ENCODE peak calls at places on chromosome X, in five cellular contexts. R is cardiac muscle cell, C is mammary epithelial cell, J is H9, G is lower lobe of right lung. L is an unnamed sample.

GRCh38 chrX:135490979-135491514 is 29.4 kb upstream of the INTS6L start:
- DNase-seq in R (no peak), C (no peak), J (no peak), G (no peak), L (no peak)

GRCh38 chrX:153387345-153387744 is 13.8 kb downstream of the PNMA6E start:
- DNase-seq in R (no peak), C (no peak), J (peak; percentile 14), G (no peak), L (no peak)

GRCh38 chrX:153924149-153924861 is 1.8 kb downstream of the ARHGAP4 start:
- DNase-seq in R (peak; percentile 64), C (peak; percentile 10), J (no peak), G (no peak), L (no peak)

GRCh38 chrX:19342331-19342906 is 1.3 kb upstream of the PDHA1 start:
- DNase-seq in R (peak; percentile 10), C (no peak), J (no peak), G (no peak), L (no peak)

GRCh38 chrX:13432776-13433605 is 113.1 kb upstream of the ATXN3L start:
- DNase-seq in R (peak; percentile 38), C (no peak), J (no peak), G (no peak), L (no peak)

GRCh38 chrX:14916017-14916674 is 42.9 kb downstream of the MOSPD2 start:
- DNase-seq in R (peak; percentile 56), C (peak; percentile 62), J (no peak), G (no peak), L (no peak)

GRCh38 chrX:138777230-138777629 is 65.7 kb upstream of the FGF13 start:
- DNase-seq in R (no peak), C (no peak), J (peak; percentile 35), G (no peak), L (no peak)

GRCh38 chrX:9355739-9356138 is 109.1 kb upstream of the TBL1X start:
- DNase-seq in R (no peak), C (no peak), J (no peak), G (no peak), L (no peak)

GRCh38 chrX:54481751-54482150 is 14.3 kb downstream of the FGD1 start:
- DNase-seq in R (no peak), C (no peak), J (peak; percentile 47), G (no peak), L (no peak)

GRCh38 chrX:40008841-40009461 is 88.8 kb downstream of the BCOR start:
- DNase-seq in R (peak; percentile 41), C (no peak), J (peak; percentile 75), G (peak; percentile 56), L (no peak)

GRCh38 chrX:12138366-12139313 is at the start of gene FRMPD4:
- DNase-seq in R (peak; percentile 57), C (peak; percentile 43), J (peak; percentile 67), G (no peak), L (peak; percentile 1)

GRCh38 chrX:136310411-136310810 is 9.6 kb downstream of the ADGRG4 start:
- DNase-seq in R (peak; percentile 20), C (peak; percentile 57), J (no peak), G (no peak), L (peak; percentile 55)

GRCh38 chrX:2325076-2325784 is 175.5 kb downstream of the DHRSX start:
- DNase-seq in R (peak; percentile 82), C (peak; percentile 65), J (peak; percentile 33), G (peak; percentile 55), L (no peak)

GRCh38 chrX:47573334-47574095 is 8.7 kb upstream of the TIMP1 start:
- DNase-seq in R (peak; percentile 84), C (peak; percentile 25), J (peak; percentile 87), G (no peak), L (peak; percentile 55)

GRCh38 chrX:23822397-23822796 is 39.4 kb downstream of the SAT1 start:
- DNase-seq in R (no peak), C (no peak), J (no peak), G (no peak), L (no peak)
- H3K27ac ChIP-seq in R (no peak overlapping the region), C (no peak overlapping the region), J (no peak overlapping the region), G (no peak overlapping the region), L (no peak overlapping the region)

GRCh38 chrX:33336783-33337182 is 125.4 kb upstream of the DMD start:
- DNase-seq in R (peak; percentile 27), C (peak; percentile 44), J (peak; percentile 32), G (no peak), L (peak; percentile 3)
- TF ChIP-seq CTCF in R (peak; percentile 35), C (peak; percentile 72), J (peak; percentile 64), G (peak; percentile 27), L (peak; percentile 51)

GRCh38 chrX:41561045-41561444 is 113.9 kb downstream of the NYX start:
- DNase-seq in R (peak; percentile 85), C (peak; percentile 77), J (no peak), G (no peak), L (peak; percentile 7)
- H3K27ac ChIP-seq in R (peak overlapping the region; percentile 42), C (no peak overlapping the region), J (no peak overlapping the region), G (peak overlapping the region; percentile 36), L (no peak overlapping the region)

GRCh38 chrX:68647156-68647957 is at the start of gene STARD8:
- DNase-seq in R (peak; percentile 66), C (peak; percentile 34), J (peak; percentile 60), G (peak; percentile 47), L (peak; percentile 15)
- TF ChIP-seq CTCF in R (no peak), C (no peak), J (peak; percentile 29), G (peak; percentile 9), L (no peak)

GRCh38 chrX:117508021-117508420 is 608.6 kb downstream of the KLHL13 start:
- DNase-seq in R (no peak), C (no peak), J (no peak), G (no peak), L (no peak)

GRCh38 chrX:117511379-117511778 is 605.2 kb downstream of the KLHL13 start:
- DNase-seq in R (no peak), C (no peak), J (no peak), G (no peak), L (no peak)

DNA sequence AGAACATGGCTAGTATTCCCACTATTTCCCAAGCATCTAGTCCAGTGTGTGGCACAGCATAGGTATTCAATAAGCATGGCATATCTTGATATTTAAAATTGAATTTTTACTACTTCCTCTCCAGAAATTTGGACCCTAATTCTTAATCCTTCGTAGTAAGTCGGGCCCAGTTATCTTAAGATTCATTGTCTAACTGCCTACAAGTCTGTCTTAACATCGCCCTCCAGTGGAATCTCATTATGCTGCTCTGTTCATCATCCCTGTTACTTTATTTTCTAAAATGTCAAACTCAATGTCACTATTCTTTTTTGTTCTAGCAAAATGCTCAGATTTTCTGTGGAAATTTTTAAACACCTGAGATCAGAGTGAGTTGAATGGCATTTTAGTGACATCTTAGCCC is 606.2 kb downstream of the KLHL13 start:
- DNase-seq in R (no peak), C (no peak), J (no peak), G (no peak), L (peak; percentile 2)
- H3K27ac ChIP-seq in R (no peak overlapping the region), C (no peak overlapping the region), J (no peak overlapping the region), G (no peak overlapping the region), L (no peak overlapping the region)